ENCODE peak calls at places on chromosome 10, in seven cellular contexts. One of them, this sample, is unnamed.

GRCh38 chr10:35992107-35992506 is 350.0 kb upstream of the FZD8 start:
- DNase-seq in NCI-H1105 treated with DMSO at 0.1 percent for 48 hours: no peak
- DNase-seq in renal cortical epithelial cell: peak; percentile 9
- DNase-seq in activated CD4-positive, alpha-beta T cell treated with anti-CD3 and anti-CD28 coated beads for 36 hours: no peak
- DNase-seq in GM04504: no peak
- DNase-seq in activated CD4-positive, CD25-positive, alpha-beta regulatory T cell: no peak
- DNase-seq in fibroblast of pulmonary artery: no peak
- DNase-seq in this sample: no peak

GRCh38 chr10:86646532-86646931 is 7.8 kb upstream of the OPN4 start:
- DNase-seq in fibroblast of pulmonary artery: no peak
- DNase-seq in activated CD4-positive, alpha-beta T cell treated with anti-CD3 and anti-CD28 coated beads for 36 hours: no peak
- DNase-seq in GM04504: no peak
- DNase-seq in NCI-H1105 treated with DMSO at 0.1 percent for 48 hours: no peak
- DNase-seq in renal cortical epithelial cell: no peak
- DNase-seq in activated CD4-positive, CD25-positive, alpha-beta regulatory T cell: no peak
- DNase-seq in this sample: no peak

GRCh38 chr10:8073696-8074416 is 19.4 kb downstream of the GATA3 start:
- DNase-seq in renal cortical epithelial cell: no peak
- DNase-seq in GM04504: no peak
- DNase-seq in activated CD4-positive, CD25-positive, alpha-beta regulatory T cell: no peak
- DNase-seq in activated CD4-positive, alpha-beta T cell treated with anti-CD3 and anti-CD28 coated beads for 36 hours: peak; percentile 50
- DNase-seq in fibroblast of pulmonary artery: no peak
- DNase-seq in NCI-H1105 treated with DMSO at 0.1 percent for 48 hours: no peak
- DNase-seq in this sample: no peak

GRCh38 chr10:35016009-35016408 is 74.1 kb downstream of the CUL2 start:
- DNase-seq in NCI-H1105 treated with DMSO at 0.1 percent for 48 hours: no peak
- DNase-seq in activated CD4-positive, CD25-positive, alpha-beta regulatory T cell: no peak
- DNase-seq in GM04504: no peak
- DNase-seq in renal cortical epithelial cell: peak; percentile 24
- DNase-seq in fibroblast of pulmonary artery: no peak
- DNase-seq in activated CD4-positive, alpha-beta T cell treated with anti-CD3 and anti-CD28 coated beads for 36 hours: no peak
- DNase-seq in this sample: no peak

GRCh38 chr10:15462253-15462885 is 91.3 kb upstream of the FAM171A1 start:
- DNase-seq in fibroblast of pulmonary artery: no peak
- DNase-seq in NCI-H1105 treated with DMSO at 0.1 percent for 48 hours: no peak
- DNase-seq in renal cortical epithelial cell: no peak
- DNase-seq in GM04504: no peak
- DNase-seq in activated CD4-positive, alpha-beta T cell treated with anti-CD3 and anti-CD28 coated beads for 36 hours: no peak
- DNase-seq in activated CD4-positive, CD25-positive, alpha-beta regulatory T cell: no peak
- DNase-seq in this sample: peak; percentile 18

GRCh38 chr10:91214906-91215305 is 5.6 kb upstream of the PCGF5 start:
- DNase-seq in fibroblast of pulmonary artery: no peak
- DNase-seq in activated CD4-positive, CD25-positive, alpha-beta regulatory T cell: no peak
- DNase-seq in renal cortical epithelial cell: no peak
- DNase-seq in GM04504: no peak
- DNase-seq in NCI-H1105 treated with DMSO at 0.1 percent for 48 hours: no peak
- DNase-seq in activated CD4-positive, alpha-beta T cell treated with anti-CD3 and anti-CD28 coated beads for 36 hours: no peak
- DNase-seq in this sample: no peak

GRCh38 chr10:113111900-113112853 is 162.1 kb downstream of the TCF7L2 start:
- DNase-seq in activated CD4-positive, CD25-positive, alpha-beta regulatory T cell: no peak
- DNase-seq in activated CD4-positive, alpha-beta T cell treated with anti-CD3 and anti-CD28 coated beads for 36 hours: no peak
- DNase-seq in NCI-H1105 treated with DMSO at 0.1 percent for 48 hours: no peak
- DNase-seq in fibroblast of pulmonary artery: peak; percentile 83
- DNase-seq in GM04504: peak; percentile 65
- DNase-seq in renal cortical epithelial cell: peak; percentile 80
- DNase-seq in this sample: peak; percentile 49

GRCh38 chr10:73641272-73642060 is at the start of gene MYOZ1:
- DNase-seq in GM04504: no peak
- DNase-seq in activated CD4-positive, CD25-positive, alpha-beta regulatory T cell: no peak
- DNase-seq in fibroblast of pulmonary artery: no peak
- DNase-seq in activated CD4-positive, alpha-beta T cell treated with anti-CD3 and anti-CD28 coated beads for 36 hours: no peak
- DNase-seq in NCI-H1105 treated with DMSO at 0.1 percent for 48 hours: no peak
- DNase-seq in renal cortical epithelial cell: no peak
- DNase-seq in this sample: peak; percentile 35

GRCh38 chr10:3785849-3786290 is 861 bp upstream of the KLF6 start:
- DNase-seq in GM04504: no peak
- DNase-seq in fibroblast of pulmonary artery: peak; percentile 62
- DNase-seq in renal cortical epithelial cell: peak; percentile 66
- DNase-seq in activated CD4-positive, CD25-positive, alpha-beta regulatory T cell: no peak
- DNase-seq in NCI-H1105 treated with DMSO at 0.1 percent for 48 hours: no peak
- DNase-seq in activated CD4-positive, alpha-beta T cell treated with anti-CD3 and anti-CD28 coated beads for 36 hours: no peak
- DNase-seq in this sample: peak; percentile 69

GRCh38 chr10:89090760-89091455 is 100.3 kb downstream of the FAS start:
- DNase-seq in GM04504: no peak
- DNase-seq in activated CD4-positive, CD25-positive, alpha-beta regulatory T cell: no peak
- DNase-seq in fibroblast of pulmonary artery: peak; percentile 65
- DNase-seq in activated CD4-positive, alpha-beta T cell treated with anti-CD3 and anti-CD28 coated beads for 36 hours: no peak
- DNase-seq in NCI-H1105 treated with DMSO at 0.1 percent for 48 hours: no peak
- DNase-seq in renal cortical epithelial cell: peak; percentile 42
- DNase-seq in this sample: peak; percentile 59

GRCh38 chr10:112966191-112966855 is 16.3 kb downstream of the TCF7L2 start:
- DNase-seq in fibroblast of pulmonary artery: no peak
- DNase-seq in activated CD4-positive, CD25-positive, alpha-beta regulatory T cell: no peak
- DNase-seq in activated CD4-positive, alpha-beta T cell treated with anti-CD3 and anti-CD28 coated beads for 36 hours: no peak
- DNase-seq in renal cortical epithelial cell: no peak
- DNase-seq in GM04504: no peak
- DNase-seq in NCI-H1105 treated with DMSO at 0.1 percent for 48 hours: no peak
- DNase-seq in this sample: no peak

GRCh38 chr10:36452851-36453250 is 672.5 kb upstream of the ANKRD30A start:
- DNase-seq in renal cortical epithelial cell: no peak
- DNase-seq in fibroblast of pulmonary artery: no peak
- DNase-seq in activated CD4-positive, CD25-positive, alpha-beta regulatory T cell: no peak
- DNase-seq in NCI-H1105 treated with DMSO at 0.1 percent for 48 hours: peak; percentile 1
- DNase-seq in activated CD4-positive, alpha-beta T cell treated with anti-CD3 and anti-CD28 coated beads for 36 hours: no peak
- DNase-seq in GM04504: no peak
- DNase-seq in this sample: no peak

GRCh38 chr10:28367419-28367818 is 64.6 kb upstream of the MPP7 start:
- DNase-seq in GM04504: no peak
- DNase-seq in renal cortical epithelial cell: no peak
- DNase-seq in NCI-H1105 treated with DMSO at 0.1 percent for 48 hours: no peak
- DNase-seq in activated CD4-positive, CD25-positive, alpha-beta regulatory T cell: no peak
- DNase-seq in activated CD4-positive, alpha-beta T cell treated with anti-CD3 and anti-CD28 coated beads for 36 hours: no peak
- DNase-seq in fibroblast of pulmonary artery: no peak
- DNase-seq in this sample: no peak

GRCh38 chr10:119469325-119469707 is 73.2 kb downstream of the RGS10 start:
- DNase-seq in fibroblast of pulmonary artery: no peak
- DNase-seq in activated CD4-positive, CD25-positive, alpha-beta regulatory T cell: no peak
- DNase-seq in GM04504: no peak
- DNase-seq in activated CD4-positive, alpha-beta T cell treated with anti-CD3 and anti-CD28 coated beads for 36 hours: no peak
- DNase-seq in NCI-H1105 treated with DMSO at 0.1 percent for 48 hours: no peak
- DNase-seq in renal cortical epithelial cell: no peak
- DNase-seq in this sample: no peak

GRCh38 chr10:79608505-79609375 is 2.0 kb upstream of the SFTPA1 start:
- DNase-seq in renal cortical epithelial cell: no peak
- DNase-seq in fibroblast of pulmonary artery: peak; percentile 30
- DNase-seq in activated CD4-positive, CD25-positive, alpha-beta regulatory T cell: peak; percentile 18
- DNase-seq in GM04504: no peak
- DNase-seq in NCI-H1105 treated with DMSO at 0.1 percent for 48 hours: peak; percentile 1
- DNase-seq in activated CD4-positive, alpha-beta T cell treated with anti-CD3 and anti-CD28 coated beads for 36 hours: peak; percentile 74
- DNase-seq in this sample: peak; percentile 33

This sample was measured in choroid plexus epithelial cell.